ENCODE peak calls at places on chromosomes 4 and X, in six cellular contexts. V is H1, F is neuronal stem cell, D is mesendoderm, L is H9, Q is mesenchymal stem cell. Z is an unnamed sample.

GRCh38 chr4:13159041-13159620 is 325.0 kb downstream of the RAB28 start:
- DNase-seq in F (no peak), Q (no peak), L (no peak), D (peak; percentile 54), V (no peak), Z (no peak)

GRCh38 chr4:60579335-60579734 is 620.8 kb upstream of the ADGRL3 start:
- DNase-seq in F (no peak), D (no peak), L (no peak), V (no peak), Q (no peak), Z (peak; percentile 40)

GRCh38 chr4:21986312-21986711 is 37.7 kb upstream of the KCNIP4 start:
- DNase-seq in F (no peak), V (no peak), L (no peak), Q (no peak), D (no peak), Z (no peak)

GRCh38 chrX:44872319-44872816 is 620 bp upstream of the KDM6A start:
- DNase-seq in Q (peak; percentile 42), L (no peak), F (no peak), D (no peak), V (no peak), Z (peak; percentile 4)

GRCh38 chrX:132118361-132118760 is 9.5 kb downstream of the FRMD7 start:
- DNase-seq in F (no peak), V (no peak), Q (no peak), L (peak; percentile 43), D (peak; percentile 13), Z (no peak)

GRCh38 chrX:11540532-11541377 is 125.0 kb downstream of the ARHGAP6 start:
- DNase-seq in F (no peak), D (no peak), L (no peak), Q (peak; percentile 3), V (no peak), Z (no peak)

GRCh38 chrX:130575831-130576404 is 174.1 kb downstream of the RBMX2 start:
- DNase-seq in V (peak; percentile 5), F (peak; percentile 1), L (peak; percentile 38), D (peak; percentile 40), Q (peak; percentile 31), Z (peak; percentile 33)

GRCh38 chrX:16188687-16189086 is 21.4 kb downstream of the MAGEB17 start:
- DNase-seq in V (no peak), F (no peak), D (no peak), Q (no peak), L (no peak), Z (peak; percentile 57)

GRCh38 chrX:68846536-68846935 is 17.7 kb downstream of the EFNB1 start:
- DNase-seq in D (peak; percentile 75), F (peak; percentile 44), L (peak; percentile 80), Q (peak; percentile 54), V (peak; percentile 63), Z (peak; percentile 22)

GRCh38 chrX:114165537-114165936 is 418.3 kb upstream of the HTR2C start:
- DNase-seq in Q (no peak), D (no peak), L (no peak), F (no peak), V (no peak), Z (no peak)
- H2BK15ac ChIP-seq in Q (no peak overlapping the region), D (no peak overlapping the region), L (no peak overlapping the region), F (no peak overlapping the region), V (no peak overlapping the region), Z (no peak overlapping the region)

GRCh38 chrX:38127961-38128360 is 92.7 kb downstream of the SRPX start:
- DNase-seq in F (no peak), L (no peak), Q (no peak), V (no peak), D (no peak), Z (no peak)
- H2BK15ac ChIP-seq in F (no peak overlapping the region), L (no peak overlapping the region), Q (no peak overlapping the region), V (no peak overlapping the region), D (no peak overlapping the region), Z (no peak overlapping the region)

GRCh38 chr4:54227261-54228063 is 1.6 kb upstream of the PDGFRA start:
- DNase-seq in L (peak; percentile 72), Q (peak; percentile 88), F (peak; percentile 57), D (peak; percentile 83), V (no peak), Z (peak; percentile 80)
- H2BK15ac ChIP-seq in L (no peak overlapping the region), Q (no peak overlapping the region), F (no peak overlapping the region), D (no peak overlapping the region), V (peak overlapping the region; percentile 16), Z (peak overlapping the region; percentile 91)

GRCh38 chr4:78990938-78991810 is 51.9 kb upstream of the PAQR3 start:
- DNase-seq in V (no peak), Q (no peak), F (no peak), L (no peak), D (peak; percentile 27), Z (no peak)
- H2BK15ac ChIP-seq in V (no peak overlapping the region), Q (no peak overlapping the region), F (no peak overlapping the region), L (no peak overlapping the region), D (no peak overlapping the region), Z (no peak overlapping the region)

GRCh38 chr4:150211821-150212445 is 133.7 kb downstream of the DCLK2 start:
- DNase-seq in L (no peak), F (no peak), D (no peak), Q (peak; percentile 42), V (no peak), Z (no peak)

GRCh38 chr4:150212485-150212884 is 134.2 kb downstream of the DCLK2 start:
- DNase-seq in D (peak; percentile 27), F (no peak), V (no peak), Q (no peak), L (no peak), Z (no peak)

GRCh38 chr4:150215601-150216000 is 137.4 kb downstream of the DCLK2 start:
- DNase-seq in Q (no peak), V (no peak), D (no peak), L (no peak), F (no peak), Z (no peak)

GRCh38 chr4:150211016-150211415 is 132.8 kb downstream of the DCLK2 start:
- DNase-seq in D (no peak), Q (no peak), V (no peak), L (no peak), F (no peak), Z (peak; percentile 34)

DNA sequence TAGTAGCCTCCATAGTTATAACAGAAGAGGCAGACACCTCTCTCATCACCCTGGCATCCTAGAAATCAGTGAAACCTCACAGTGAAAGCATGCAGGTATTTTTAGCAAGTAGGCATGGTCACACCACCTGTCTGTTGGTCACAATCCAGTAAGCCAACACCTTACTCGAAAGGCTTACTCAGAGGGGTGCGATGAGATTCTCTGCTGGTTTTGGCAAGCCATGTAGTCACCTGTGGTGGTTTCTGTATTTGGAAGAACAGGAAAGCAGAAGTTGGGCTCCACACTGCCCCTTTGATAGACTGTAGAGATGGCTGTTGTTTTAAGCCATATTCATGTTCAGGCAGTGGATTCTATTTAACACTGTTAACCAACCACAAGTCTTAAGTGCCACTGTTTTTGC is 134.7 kb downstream of the DCLK2 start:
- DNase-seq in F (no peak), V (no peak), L (no peak), D (peak; percentile 80), Q (no peak), Z (no peak)
- H2BK15ac ChIP-seq in F (no peak overlapping the region), V (peak overlapping the region; percentile 14), L (no peak overlapping the region), D (no peak overlapping the region), Q (no peak overlapping the region), Z (peak overlapping the region; percentile 47)

DNA sequence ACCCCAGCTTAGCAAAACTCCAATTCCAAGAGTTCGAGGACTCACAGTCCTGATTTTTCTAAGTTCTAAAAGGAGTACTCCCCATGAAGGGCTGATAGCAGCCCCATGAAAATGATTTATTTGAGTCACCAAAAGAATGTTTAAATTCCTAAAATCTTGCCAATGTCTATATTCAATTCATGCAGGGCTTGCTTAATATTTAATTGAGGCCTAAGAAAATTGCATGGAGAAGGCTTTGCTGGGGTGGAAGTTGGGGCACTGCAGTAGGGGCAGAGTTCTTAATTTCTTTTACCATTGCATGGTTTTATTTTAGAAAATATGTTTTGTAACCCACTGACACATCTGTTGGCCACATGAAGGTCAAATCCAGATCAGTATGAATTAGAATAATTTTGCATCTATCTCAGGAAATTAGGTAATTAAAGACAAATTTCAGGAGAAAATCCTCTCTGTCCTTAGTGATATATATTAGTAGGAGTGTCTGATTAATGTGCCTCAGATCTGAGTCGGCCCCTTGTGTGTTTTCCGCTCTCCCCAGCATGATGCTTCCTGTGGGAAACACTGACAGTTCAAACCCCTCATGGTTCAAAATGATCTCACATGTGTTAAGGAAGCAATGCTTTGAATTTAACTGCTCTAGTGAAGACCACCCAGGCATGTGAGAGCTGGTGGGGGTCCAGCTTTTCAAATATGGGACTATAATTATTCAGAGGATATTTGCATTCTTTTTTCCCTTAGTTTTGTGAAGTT is 54.0 kb upstream of the EGFL6 start:
- DNase-seq in D (no peak), L (no peak), F (no peak), V (no peak), Q (no peak), Z (no peak)
- H2BK15ac ChIP-seq in D (no peak overlapping the region), L (no peak overlapping the region), F (no peak overlapping the region), V (no peak overlapping the region), Q (no peak overlapping the region), Z (no peak overlapping the region)

DNA sequence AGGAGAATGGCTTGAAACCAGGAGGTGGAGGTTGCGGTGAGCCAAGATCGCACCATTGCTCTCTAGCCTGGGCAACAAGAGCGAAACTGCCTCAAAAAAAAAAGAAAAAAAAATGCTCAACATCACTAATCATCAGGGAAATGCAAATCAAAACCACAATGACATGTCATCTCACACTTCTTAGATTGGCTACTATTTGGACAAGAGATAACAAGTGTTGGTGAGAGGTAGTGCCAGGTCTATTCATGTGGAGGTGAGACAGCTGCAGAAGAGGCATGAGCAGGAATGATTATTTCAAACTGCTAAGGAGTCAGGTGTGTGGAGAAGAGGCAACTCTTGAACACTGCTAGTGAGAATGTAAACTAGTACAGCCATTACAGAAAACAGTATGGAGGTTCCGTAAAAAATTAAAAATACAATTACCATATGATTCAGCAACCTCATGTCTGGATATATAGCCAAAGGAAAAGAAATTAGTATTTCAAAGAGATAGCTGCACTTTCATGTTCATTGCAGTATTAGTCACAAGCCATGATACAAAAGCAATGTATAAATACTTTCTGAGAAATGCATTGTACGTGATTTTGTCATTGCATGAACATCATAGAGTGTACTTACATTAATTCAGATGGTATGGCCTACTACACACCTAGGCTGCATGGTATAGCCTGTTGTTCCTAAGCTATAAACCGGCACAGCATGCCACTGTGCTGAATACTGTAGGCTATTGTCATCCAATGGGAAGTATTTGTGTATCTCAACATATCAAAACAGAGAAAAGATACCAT is 75.3 kb downstream of the TMEM144 start:
- DNase-seq in Q (no peak), D (peak; percentile 16), F (no peak), L (no peak), V (no peak), Z (no peak)
- H2BK15ac ChIP-seq in Q (no peak overlapping the region), D (no peak overlapping the region), F (no peak overlapping the region), L (no peak overlapping the region), V (no peak overlapping the region), Z (no peak overlapping the region)

GRCh38 chr4:90816754-90817153 is 689.6 kb downstream of the CCSER1 start:
- DNase-seq in D (no peak), L (no peak), V (no peak), Q (no peak), F (no peak), Z (no peak)
- H2BK15ac ChIP-seq in D (no peak overlapping the region), L (no peak overlapping the region), V (no peak overlapping the region), Q (no peak overlapping the region), F (no peak overlapping the region), Z (no peak overlapping the region)

GRCh38 chr4:109878355-109878754 is 30.4 kb downstream of the LRIT3 start:
- DNase-seq in Q (no peak), L (no peak), F (no peak), V (no peak), D (no peak), Z (no peak)
- H2BK15ac ChIP-seq in Q (no peak overlapping the region), L (no peak overlapping the region), F (no peak overlapping the region), V (no peak overlapping the region), D (no peak overlapping the region), Z (no peak overlapping the region)

GRCh38 chr4:168720396-168720795 is 223.5 kb downstream of the PALLD start:
- DNase-seq in L (no peak), V (no peak), F (no peak), Q (no peak), D (no peak), Z (no peak)
- H2BK15ac ChIP-seq in L (no peak overlapping the region), V (no peak overlapping the region), F (no peak overlapping the region), Q (no peak overlapping the region), D (no peak overlapping the region), Z (no peak overlapping the region)

Z was measured in IMR-90.